ENCODE peak calls at places on chromosome 11, in six cellular contexts. U is body of pancreas, O is brain microvascular endothelial cell, Q is colonic mucosa, K is stomach, J is K562. E is an unnamed sample. For H3K36me3 and H3K27me3, the result is how much of the 10 kb centered on the place peaks cover.

GRCh38 chr11:66979336-66979980 is 4.4 kb downstream of the C11orf86 start:
- DNase-seq in O (no peak), K (no peak), Q (no peak), U (no peak), J (no peak), E (no peak)

GRCh38 chr11:100980156-100980555 is 149.5 kb downstream of the PGR start:
- DNase-seq in U (no peak), O (no peak), K (no peak), J (peak), Q (no peak), E (no peak)

GRCh38 chr11:123407124-123407995 is 22.7 kb upstream of the GRAMD1B start:
- DNase-seq in Q (peak), K (peak), O (peak), U (peak), J (peak), E (peak)

GRCh38 chr11:29161216-29161615 is 855.6 kb downstream of the KCNA4 start:
- DNase-seq in Q (no peak), O (no peak), K (no peak), J (no peak), U (no peak), E (no peak)

GRCh38 chr11:30908272-30908671 is 322.1 kb upstream of the MPPED2 start:
- DNase-seq in K (no peak), U (no peak), Q (no peak), J (no peak), O (no peak), E (no peak)

GRCh38 chr11:21415566-21415965 is 746.2 kb downstream of the NELL1 start:
- DNase-seq in K (no peak), Q (no peak), O (no peak), J (no peak), U (no peak), E (no peak)

GRCh38 chr11:1998861-1999260 is 1.2 kb upstream of the H19 start:
- DNase-seq in U (no peak), K (no peak), Q (no peak), O (no peak), J (no peak), E (no peak)

GRCh38 chr11:128399186-128399585 is 188.2 kb downstream of the ETS1 start:
- DNase-seq in J (no peak), O (peak), K (no peak), Q (no peak), U (no peak), E (no peak)

GRCh38 chr11:117497206-117497951 is 169.7 kb downstream of the CEP164 start:
- DNase-seq in U (no peak), J (no peak), O (no peak), Q (no peak), K (no peak), E (no peak)

GRCh38 chr11:131169057-131169456 is 201.4 kb upstream of the NTM start:
- DNase-seq in Q (no peak), U (no peak), O (no peak), J (no peak), K (no peak), E (no peak)

GRCh38 chr11:8333431-8334401 is 70.0 kb upstream of the LMO1 start:
- DNase-seq in Q (no peak), O (peak), J (peak), K (no peak), U (peak), E (no peak)

GRCh38 chr11:8810331-8811301 is 100.4 kb upstream of the AKIP1 start:
- DNase-seq in O (peak), J (peak), K (peak), Q (peak), U (peak), E (peak)

GRCh38 chr11:34706709-34707461 is 86.0 kb downstream of the EHF start:
- DNase-seq in U (no peak), Q (no peak), O (no peak), K (no peak), J (peak), E (no peak)

GRCh38 chr11:130187096-130187495 is 27.5 kb downstream of the ST14 start:
- DNase-seq in Q (no peak), O (no peak), J (no peak), U (no peak), K (no peak), E (no peak)

GRCh38 chr11:129698212-129698611 is 117.4 kb upstream of the TMEM45B start:
- DNase-seq in U (no peak), Q (no peak), J (no peak), O (no peak), K (no peak), E (no peak)

GRCh38 chr11:8222820-8223512 is 40.7 kb downstream of the LMO1 start:
- DNase-seq in Q (no peak), K (no peak), O (no peak), J (no peak), U (no peak), E (no peak)

GRCh38 chr11:31492320-31492913 is 17.0 kb downstream of the IMMP1L start:
- DNase-seq in U (peak), J (no peak), Q (no peak), O (peak), K (no peak), E (no peak)

GRCh38 chr11:124920870-124921609 is 2.0 kb downstream of the HEPN1 start:
- DNase-seq in Q (peak), K (peak), U (peak), J (no peak), O (peak), E (peak)

GRCh38 chr11:35323076-35323868 is 96.1 kb downstream of the SLC1A2 start:
- DNase-seq in Q (no peak), K (no peak), O (no peak), U (no peak), J (no peak), E (no peak)

DNA sequence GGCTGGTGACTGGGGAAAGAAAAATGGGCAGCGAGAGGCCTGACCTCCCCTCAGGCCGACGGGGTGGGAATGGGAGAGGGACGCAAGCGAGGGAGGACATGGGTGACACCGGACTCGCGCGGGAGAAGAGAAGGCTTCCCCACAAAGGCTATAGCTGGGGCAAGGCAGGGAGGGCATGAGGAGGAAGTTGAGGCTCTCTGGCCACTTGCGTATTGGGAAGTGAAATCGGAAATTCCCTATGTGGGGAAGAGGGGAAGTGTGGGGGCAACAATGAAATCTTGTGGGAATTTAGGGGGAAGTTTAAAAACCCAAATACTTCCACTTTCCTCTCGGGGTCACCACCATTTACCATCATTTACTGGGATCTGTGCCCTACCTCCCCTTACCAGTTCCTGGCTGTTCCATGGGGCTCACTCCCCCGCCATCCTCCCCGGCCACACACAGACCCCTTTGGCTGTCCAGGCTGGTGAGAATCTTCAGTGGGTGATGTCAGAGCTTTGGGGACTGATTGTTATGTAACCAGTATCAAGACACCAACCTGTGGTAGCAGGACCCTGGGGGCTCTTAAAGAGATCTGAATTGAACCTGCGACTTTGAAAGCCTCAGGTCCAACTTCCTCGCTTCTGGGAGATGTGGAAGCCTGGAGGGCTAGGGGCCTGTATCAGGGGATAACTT is 942 bp upstream of the EHD1 start:
- DNase-seq in Q (peak), U (no peak), J (no peak), K (no peak), O (no peak), E (no peak)
- H3K27ac ChIP-seq in Q (peak), U (peak), J (peak), K (peak), O (peak), E (peak)

DNA sequence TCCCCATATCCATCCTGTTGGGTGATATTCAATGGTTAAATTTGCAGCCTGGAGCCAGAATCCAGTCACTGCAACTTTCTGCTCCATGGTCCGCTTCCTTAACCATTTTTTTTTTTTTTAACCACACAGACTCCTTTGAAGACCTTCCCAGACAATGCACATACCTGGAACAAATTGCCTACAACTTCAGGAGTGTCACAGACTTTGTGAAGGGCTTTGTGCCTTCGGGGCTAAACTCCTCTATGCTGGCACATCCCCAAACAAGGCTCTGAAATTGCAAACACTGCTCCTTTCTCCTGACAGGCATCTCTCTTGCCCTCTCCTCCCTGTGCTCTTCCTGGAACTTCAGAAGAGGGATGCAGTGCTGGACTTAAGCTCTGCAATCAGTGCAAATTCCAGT is 40.6 kb downstream of the TENM4 start:
- DNase-seq in O (no peak), Q (no peak), J (no peak), K (no peak), U (no peak), E (no peak)
- H3K36me3 ChIP-seq in O (under half), Q (under half), J (under half), K (under half), U (under half), E (under half)

GRCh38 chr11:84965484-84965883 is 661.7 kb downstream of the DLG2 start:
- DNase-seq in J (no peak), O (no peak), K (no peak), Q (no peak), U (no peak), E (no peak)

GRCh38 chr11:84963240-84963639 is 663.9 kb downstream of the DLG2 start:
- DNase-seq in O (peak), Q (no peak), K (no peak), J (no peak), U (no peak), E (no peak)

GRCh38 chr11:84969103-84969502 is 658.0 kb downstream of the DLG2 start:
- DNase-seq in K (no peak), U (peak), J (no peak), O (peak), Q (no peak), E (peak)
- H3K27me3 ChIP-seq in K (under half), U (under half), J (under half), O (under half), Q (under half), E (under half)

DNA sequence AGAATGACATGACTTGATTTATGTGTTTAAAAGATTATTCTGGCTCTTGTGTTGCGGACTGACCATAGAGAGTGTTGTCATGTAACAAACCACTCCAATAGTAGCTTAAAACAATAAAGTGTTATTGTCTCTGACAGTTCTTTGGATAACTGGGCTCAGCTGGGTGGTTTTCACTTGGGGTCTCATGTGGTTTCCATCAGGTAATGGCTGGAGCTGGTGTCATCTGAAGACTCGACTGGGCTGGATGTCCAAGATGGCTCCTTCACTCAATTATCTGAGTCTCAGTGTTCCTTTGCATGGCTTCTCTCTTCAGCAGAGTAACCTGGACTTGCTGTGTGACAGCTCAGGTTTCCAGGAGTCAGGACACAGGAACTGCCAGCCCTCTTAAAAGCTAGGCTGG is 104.3 kb upstream of the NNMT start:
- DNase-seq in Q (no peak), U (no peak), J (no peak), O (no peak), K (no peak), E (no peak)
- H3K27ac ChIP-seq in Q (no peak), U (no peak), J (no peak), O (no peak), K (no peak), E (no peak)

E was measured in SJCRH30.